ENCODE peak calls at places on chromosomes 7 and 10, in eight cellular contexts. One of them, this sample, is unnamed.

GRCh38 chr10:72088879-72089585 is 681 bp upstream of the SPOCK2 start:
- DNase-seq in body of pancreas: no peak
- DNase-seq in A549: no peak
- DNase-seq in heart right ventricle: peak
- DNase-seq in cardiac muscle cell: peak
- DNase-seq in spleen: peak
- DNase-seq in suprapubic skin: no peak
- DNase-seq in transverse colon: no peak
- DNase-seq in this sample: no peak

GRCh38 chr10:21398549-21399345 is 126.7 kb downstream of the SKIDA1 start:
- DNase-seq in body of pancreas: no peak
- DNase-seq in A549: peak
- DNase-seq in heart right ventricle: no peak
- DNase-seq in cardiac muscle cell: no peak
- DNase-seq in spleen: no peak
- DNase-seq in suprapubic skin: no peak
- DNase-seq in transverse colon: no peak
- DNase-seq in this sample: no peak

GRCh38 chr7:99108615-99109014 is 35.3 kb downstream of the SMURF1 start:
- DNase-seq in body of pancreas: no peak
- DNase-seq in A549: no peak
- DNase-seq in heart right ventricle: no peak
- DNase-seq in cardiac muscle cell: no peak
- DNase-seq in spleen: no peak
- DNase-seq in suprapubic skin: no peak
- DNase-seq in transverse colon: no peak
- DNase-seq in this sample: no peak

GRCh38 chr7:27842094-27842493 is 102.1 kb downstream of the TAX1BP1 start:
- DNase-seq in body of pancreas: no peak
- DNase-seq in A549: no peak
- DNase-seq in heart right ventricle: no peak
- DNase-seq in cardiac muscle cell: no peak
- DNase-seq in spleen: no peak
- DNase-seq in suprapubic skin: no peak
- DNase-seq in transverse colon: no peak
- DNase-seq in this sample: no peak

GRCh38 chr7:105524840-105525239 is 2.8 kb upstream of the PUS7 start:
- DNase-seq in body of pancreas: no peak
- DNase-seq in A549: no peak
- DNase-seq in heart right ventricle: no peak
- DNase-seq in cardiac muscle cell: no peak
- DNase-seq in spleen: no peak
- DNase-seq in suprapubic skin: no peak
- DNase-seq in transverse colon: no peak
- DNase-seq in this sample: no peak

GRCh38 chr10:20608503-20608902 is 288.6 kb downstream of the NEBL start:
- DNase-seq in body of pancreas: no peak
- DNase-seq in A549: no peak
- DNase-seq in heart right ventricle: no peak
- DNase-seq in cardiac muscle cell: no peak
- DNase-seq in spleen: no peak
- DNase-seq in suprapubic skin: no peak
- DNase-seq in transverse colon: no peak
- DNase-seq in this sample: no peak

GRCh38 chr10:1309969-1310789 is 254.0 kb downstream of the WDR37 start:
- DNase-seq in body of pancreas: no peak
- DNase-seq in A549: no peak
- DNase-seq in heart right ventricle: no peak
- DNase-seq in cardiac muscle cell: no peak
- DNase-seq in spleen: no peak
- DNase-seq in suprapubic skin: no peak
- DNase-seq in transverse colon: no peak
- DNase-seq in this sample: no peak

GRCh38 chr10:47260505-47261111 is 39.4 kb upstream of the GDF10 start:
- DNase-seq in body of pancreas: no peak
- DNase-seq in A549: no peak
- DNase-seq in heart right ventricle: no peak
- DNase-seq in cardiac muscle cell: peak
- DNase-seq in spleen: peak
- DNase-seq in suprapubic skin: no peak
- DNase-seq in transverse colon: peak
- DNase-seq in this sample: no peak

DNA sequence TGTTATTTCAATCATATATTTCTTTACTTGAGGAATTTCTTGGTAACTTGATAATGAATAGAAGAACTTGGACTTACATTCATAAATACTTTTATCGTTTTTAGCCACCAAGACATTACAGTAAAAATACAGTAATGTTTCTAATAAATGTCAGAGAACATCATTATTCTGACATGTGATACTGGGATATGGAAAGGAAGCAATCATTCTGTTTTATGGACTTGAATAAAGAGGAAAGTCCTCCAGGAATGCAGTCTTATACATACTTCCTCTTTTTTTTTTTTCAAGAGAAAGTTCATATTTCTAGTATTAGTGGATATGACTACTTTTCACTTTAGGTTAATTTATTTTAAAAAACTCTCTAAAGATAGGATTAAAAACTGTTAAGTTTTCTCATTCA is 220.0 kb upstream of the SEMA3C start:
- DNase-seq in body of pancreas: no peak
- DNase-seq in A549: no peak
- DNase-seq in heart right ventricle: no peak
- DNase-seq in cardiac muscle cell: no peak
- DNase-seq in spleen: no peak
- DNase-seq in suprapubic skin: no peak
- DNase-seq in transverse colon: no peak
- DNase-seq in this sample: no peak
- TF ChIP-seq CTCF in body of pancreas: no peak
- TF ChIP-seq CTCF in A549: no peak
- TF ChIP-seq CTCF in heart right ventricle: no peak
- TF ChIP-seq CTCF in cardiac muscle cell: no peak
- TF ChIP-seq CTCF in spleen: no peak
- TF ChIP-seq CTCF in suprapubic skin: no peak
- TF ChIP-seq CTCF in transverse colon: no peak
- TF ChIP-seq CTCF in this sample: no peak

GRCh38 chr7:21620054-21620453 is 77.2 kb downstream of the DNAH11 start:
- DNase-seq in body of pancreas: no peak
- DNase-seq in A549: no peak
- DNase-seq in heart right ventricle: no peak
- DNase-seq in cardiac muscle cell: no peak
- DNase-seq in spleen: no peak
- DNase-seq in suprapubic skin: no peak
- DNase-seq in transverse colon: no peak
- DNase-seq in this sample: no peak

GRCh38 chr7:21618706-21619105 is 75.9 kb downstream of the DNAH11 start:
- DNase-seq in body of pancreas: no peak
- DNase-seq in A549: no peak
- DNase-seq in heart right ventricle: no peak
- DNase-seq in cardiac muscle cell: no peak
- DNase-seq in spleen: no peak
- DNase-seq in suprapubic skin: no peak
- DNase-seq in transverse colon: no peak
- DNase-seq in this sample: no peak

GRCh38 chr7:21617916-21618390 is 75.1 kb downstream of the DNAH11 start:
- DNase-seq in body of pancreas: peak
- DNase-seq in A549: peak
- DNase-seq in heart right ventricle: peak
- DNase-seq in cardiac muscle cell: peak
- DNase-seq in spleen: no peak
- DNase-seq in suprapubic skin: no peak
- DNase-seq in transverse colon: peak
- DNase-seq in this sample: peak

GRCh38 chr7:21617513-21617912 is 74.7 kb downstream of the DNAH11 start:
- DNase-seq in body of pancreas: no peak
- DNase-seq in A549: peak
- DNase-seq in heart right ventricle: no peak
- DNase-seq in cardiac muscle cell: no peak
- DNase-seq in spleen: no peak
- DNase-seq in suprapubic skin: no peak
- DNase-seq in transverse colon: no peak
- DNase-seq in this sample: no peak

GRCh38 chr7:21616796-21617436 is 74.1 kb downstream of the DNAH11 start:
- DNase-seq in body of pancreas: no peak
- DNase-seq in A549: peak
- DNase-seq in heart right ventricle: no peak
- DNase-seq in cardiac muscle cell: peak
- DNase-seq in spleen: no peak
- DNase-seq in suprapubic skin: no peak
- DNase-seq in transverse colon: no peak
- DNase-seq in this sample: no peak
- H3K27ac ChIP-seq in body of pancreas: no peak
- H3K27ac ChIP-seq in A549: peak
- H3K27ac ChIP-seq in heart right ventricle: no peak
- H3K27ac ChIP-seq in cardiac muscle cell: no peak
- H3K27ac ChIP-seq in spleen: no peak
- H3K27ac ChIP-seq in suprapubic skin: no peak
- H3K27ac ChIP-seq in transverse colon: no peak
- H3K27ac ChIP-seq in this sample: peak

DNA sequence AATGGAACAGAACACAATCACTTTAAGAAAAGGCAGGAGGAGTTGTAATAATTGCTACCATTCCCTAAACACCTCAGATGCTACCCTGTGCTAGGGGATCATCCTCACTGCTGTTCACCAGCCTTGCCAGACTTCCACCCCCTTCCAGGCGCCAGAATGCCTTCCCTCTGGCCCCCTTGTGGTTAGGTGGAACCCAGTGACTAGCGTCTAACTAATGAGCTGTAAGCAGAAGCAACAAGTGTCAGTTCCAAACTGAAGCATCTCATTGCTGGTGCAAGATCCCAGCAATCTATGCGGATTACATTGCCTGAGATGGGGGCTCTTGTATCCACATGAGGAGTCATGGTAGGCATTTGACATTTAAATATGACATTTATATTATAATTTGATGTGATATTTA is 86.6 kb downstream of the FRMD4A start:
- DNase-seq in body of pancreas: no peak
- DNase-seq in A549: no peak
- DNase-seq in heart right ventricle: no peak
- DNase-seq in cardiac muscle cell: peak
- DNase-seq in spleen: no peak
- DNase-seq in suprapubic skin: no peak
- DNase-seq in transverse colon: no peak
- DNase-seq in this sample: no peak
- TF ChIP-seq CTCF in body of pancreas: no peak
- TF ChIP-seq CTCF in A549: no peak
- TF ChIP-seq CTCF in heart right ventricle: no peak
- TF ChIP-seq CTCF in cardiac muscle cell: peak
- TF ChIP-seq CTCF in spleen: no peak
- TF ChIP-seq CTCF in suprapubic skin: no peak
- TF ChIP-seq CTCF in transverse colon: no peak
- TF ChIP-seq CTCF in this sample: no peak

GRCh38 chr10:26485150-26485941 is 47.2 kb downstream of the APBB1IP start:
- DNase-seq in body of pancreas: no peak
- DNase-seq in A549: no peak
- DNase-seq in heart right ventricle: no peak
- DNase-seq in cardiac muscle cell: peak
- DNase-seq in spleen: no peak
- DNase-seq in suprapubic skin: no peak
- DNase-seq in transverse colon: no peak
- DNase-seq in this sample: no peak

GRCh38 chr10:26489081-26489480 is 50.9 kb downstream of the APBB1IP start:
- DNase-seq in body of pancreas: no peak
- DNase-seq in A549: no peak
- DNase-seq in heart right ventricle: no peak
- DNase-seq in cardiac muscle cell: no peak
- DNase-seq in spleen: no peak
- DNase-seq in suprapubic skin: no peak
- DNase-seq in transverse colon: no peak
- DNase-seq in this sample: no peak

GRCh38 chr10:26486304-26486703 is 48.2 kb downstream of the APBB1IP start:
- DNase-seq in body of pancreas: no peak
- DNase-seq in A549: peak
- DNase-seq in heart right ventricle: no peak
- DNase-seq in cardiac muscle cell: peak
- DNase-seq in spleen: no peak
- DNase-seq in suprapubic skin: no peak
- DNase-seq in transverse colon: no peak
- DNase-seq in this sample: no peak

GRCh38 chr10:26488344-26488743 is 50.2 kb downstream of the APBB1IP start:
- DNase-seq in body of pancreas: no peak
- DNase-seq in A549: no peak
- DNase-seq in heart right ventricle: no peak
- DNase-seq in cardiac muscle cell: no peak
- DNase-seq in spleen: no peak
- DNase-seq in suprapubic skin: no peak
- DNase-seq in transverse colon: no peak
- DNase-seq in this sample: no peak

DNA sequence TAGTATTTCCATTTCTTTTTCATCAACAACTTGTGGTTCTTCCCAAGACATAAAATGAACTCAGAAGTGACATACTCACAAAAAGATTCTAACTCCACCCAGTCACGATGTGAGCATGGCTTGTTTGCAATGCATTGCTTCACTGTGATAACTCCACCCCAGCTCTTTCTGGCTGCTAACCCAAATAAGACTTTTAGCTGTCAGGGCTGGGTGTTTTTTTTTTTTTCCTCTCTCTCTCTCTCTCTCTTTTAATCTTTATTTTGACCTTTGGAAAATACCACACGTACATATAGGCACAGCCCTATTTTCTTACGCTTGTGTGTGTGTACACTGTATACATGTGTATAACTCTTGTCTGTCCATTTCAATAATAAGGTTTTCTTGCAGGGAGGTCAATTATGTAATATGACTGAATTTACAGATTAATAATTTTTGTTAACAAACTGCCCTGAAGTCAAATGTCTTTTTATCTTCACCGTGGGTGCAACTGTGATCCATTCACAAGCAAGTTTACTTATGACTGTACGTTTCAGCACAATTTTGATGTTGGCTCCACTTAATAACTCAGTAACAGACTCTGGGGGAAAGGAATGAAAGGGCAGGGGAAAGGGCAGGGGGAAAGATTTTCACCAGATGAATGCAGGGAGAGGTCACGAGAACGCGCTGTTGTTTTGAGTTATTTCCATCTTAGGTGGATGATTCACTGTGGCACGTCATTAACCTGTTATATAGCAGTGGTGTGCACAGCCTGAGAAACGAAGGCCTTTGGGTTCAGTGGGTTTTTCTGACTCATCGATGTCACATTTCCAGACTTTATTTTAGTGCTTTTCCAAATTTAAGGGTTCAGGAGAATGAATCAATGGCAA is 49.1 kb downstream of the APBB1IP start:
- DNase-seq in body of pancreas: no peak
- DNase-seq in A549: peak
- DNase-seq in heart right ventricle: no peak
- DNase-seq in cardiac muscle cell: peak
- DNase-seq in spleen: no peak
- DNase-seq in suprapubic skin: no peak
- DNase-seq in transverse colon: peak
- DNase-seq in this sample: no peak
- H3K27ac ChIP-seq in body of pancreas: peak
- H3K27ac ChIP-seq in A549: peak
- H3K27ac ChIP-seq in heart right ventricle: no peak
- H3K27ac ChIP-seq in cardiac muscle cell: no peak
- H3K27ac ChIP-seq in spleen: peak
- H3K27ac ChIP-seq in suprapubic skin: peak
- H3K27ac ChIP-seq in transverse colon: peak
- H3K27ac ChIP-seq in this sample: no peak

GRCh38 chr7:128705891-128706333 is 33.2 kb upstream of the CALU start:
- DNase-seq in body of pancreas: no peak
- DNase-seq in A549: no peak
- DNase-seq in heart right ventricle: no peak
- DNase-seq in cardiac muscle cell: peak
- DNase-seq in spleen: no peak
- DNase-seq in suprapubic skin: no peak
- DNase-seq in transverse colon: no peak
- DNase-seq in this sample: no peak
- TF ChIP-seq CTCF in body of pancreas: no peak
- TF ChIP-seq CTCF in A549: no peak
- TF ChIP-seq CTCF in heart right ventricle: no peak
- TF ChIP-seq CTCF in cardiac muscle cell: no peak
- TF ChIP-seq CTCF in spleen: no peak
- TF ChIP-seq CTCF in suprapubic skin: no peak
- TF ChIP-seq CTCF in transverse colon: no peak
- TF ChIP-seq CTCF in this sample: no peak

This sample was measured in thoracic aorta.